ENCODE peak calls at places on chromosomes 6 and 20, in ten cellular contexts. L is amygdala; G is adipocyte; M is hippocampal formation; Z is psoas muscle; T is Ammon's horn; B is MM.1S; P is stimulated activated naive CD8-positive, alpha-beta T cell treated with anti-CD3 and anti-CD28 coated beads, Interleukin-15, Interleukin-2, amounts not matched to agents 100 U/mL and 50 U/mL, for 24 hours; Q is effector memory CD4-positive, alpha-beta T cell; H is amniotic epithelial cell. X is an unnamed sample.

GRCh38 chr6:112173401-112173800 is 81.0 kb downstream of the LAMA4 start:
- DNase-seq in L (no peak), G (peak; percentile 23), M (no peak), Z (no peak), T (no peak), B (no peak), P (no peak), Q (no peak), H (no peak), X (peak; percentile 43)

GRCh38 chr20:17887331-17888030 is 81.1 kb downstream of the SNX5 start:
- DNase-seq in L (no peak), G (no peak), M (no peak), Z (no peak), T (no peak), B (no peak), P (no peak), Q (no peak), H (no peak), X (no peak)

GRCh38 chr20:37282558-37282957 is 6.9 kb upstream of the MANBAL start:
- DNase-seq in L (no peak), G (peak; percentile 89), M (no peak), Z (no peak), T (no peak), B (no peak), P (no peak), Q (no peak), H (peak; percentile 81), X (peak; percentile 81)

GRCh38 chr20:2379511-2380229 is 1.0 kb upstream of the TGM6 start:
- DNase-seq in L (no peak), G (no peak), M (no peak), Z (no peak), T (no peak), B (peak; percentile 88), P (no peak), Q (peak; percentile 5), H (no peak), X (no peak)

GRCh38 chr6:57087916-57088315 is 2.1 kb upstream of the ZNF451 start:
- DNase-seq in L (no peak), G (no peak), M (no peak), Z (no peak), T (no peak), B (no peak), P (no peak), Q (no peak), H (no peak), X (no peak)

GRCh38 chr6:111573892-111574800 is 31.5 kb downstream of the TRAF3IP2 start:
- DNase-seq in L (no peak), G (peak; percentile 80), M (no peak), Z (no peak), T (no peak), B (no peak), P (no peak), Q (no peak), H (peak; percentile 84), X (peak; percentile 97)

GRCh38 chr20:63868264-63868663 is 3.2 kb downstream of the TPD52L2 start:
- DNase-seq in L (no peak), G (no peak), M (no peak), Z (no peak), T (no peak), B (no peak), P (no peak), Q (no peak), H (no peak), X (no peak)

GRCh38 chr6:38443341-38443740 is 196.4 kb downstream of the BTBD9 start:
- DNase-seq in L (no peak), G (no peak), M (peak; percentile 19), Z (no peak), T (peak; percentile 68), B (no peak), P (no peak), Q (no peak), H (no peak), X (no peak)

GRCh38 chr6:32554269-32554919 is 24.3 kb upstream of the HLA-DRB5 start:
- DNase-seq in L (no peak), G (no peak), M (no peak), Z (no peak), T (no peak), B (peak; percentile 50), P (no peak), Q (no peak), H (no peak), X (no peak)

GRCh38 chr20:33401922-33402369 is 627 bp upstream of the CDK5RAP1 start:
- DNase-seq in L (peak; percentile 7), G (no peak), M (no peak), Z (no peak), T (no peak), B (no peak), P (no peak), Q (no peak), H (no peak), X (peak; percentile 20)

X was measured in iris pigment epithelial cell.